ENCODE peak calls at places on chromosomes 4 and X, in four cellular contexts. V is GM12878, L is K562, G is HL-60. D is an unnamed sample.

GRCh38 chrX:3950373-3950772 is 236.9 kb upstream of the PRKX start:
- DNase-seq in V (no peak), L (no peak), G (no peak), D (no peak)

GRCh38 chrX:29992083-29992482 is 223.3 kb upstream of the MAGEB2 start:
- DNase-seq in V (no peak), L (no peak), G (no peak), D (no peak)

GRCh38 chr4:123967360-123967759 is 570.8 kb downstream of the SPRY1 start:
- DNase-seq in V (no peak), L (no peak), G (no peak), D (no peak)

GRCh38 chrX:42366181-42366580 is 411.8 kb downstream of the PPP1R2C start:
- DNase-seq in V (no peak), L (no peak), G (no peak), D (no peak)

GRCh38 chrX:9342581-9343051 is 122.2 kb upstream of the TBL1X start:
- DNase-seq in V (no peak), L (peak), G (peak), D (no peak)

GRCh38 chr4:1516261-1516660 is 110.0 kb upstream of the NKX1-1 start:
- DNase-seq in V (no peak), L (no peak), G (no peak), D (no peak)

GRCh38 chrX:85963736-85964135 is 83.6 kb downstream of the CHM start:
- DNase-seq in V (no peak), L (no peak), G (no peak), D (no peak)

GRCh38 chr4:122992111-122992510 is 69.7 kb upstream of the NUDT6 start:
- DNase-seq in V (no peak), L (no peak), G (no peak), D (no peak)

GRCh38 chrX:153981771-153982533 is 9.4 kb downstream of the TMEM187 start:
- DNase-seq in V (no peak), L (no peak), G (peak), D (no peak)

GRCh38 chr4:174873931-174874330 is 44.2 kb upstream of the ADAM29 start:
- DNase-seq in V (peak), L (peak), G (no peak), D (no peak)

GRCh38 chrX:78687586-78687985 is 28.5 kb upstream of the RTL3 start:
- DNase-seq in V (peak), L (no peak), G (peak), D (no peak)

GRCh38 chr4:5378002-5378401 is 326.7 kb downstream of the STK32B start:
- DNase-seq in V (no peak), L (peak), G (no peak), D (no peak)

GRCh38 chrX:15404712-15405111 is 20.5 kb upstream of the VEGFD start:
- DNase-seq in V (no peak), L (no peak), G (no peak), D (no peak)

GRCh38 chrX:69170319-69170718 is 5.1 kb upstream of the PJA1 start:
- DNase-seq in V (no peak), L (no peak), G (no peak), D (no peak)

GRCh38 chr4:88628746-88629145 is 36.5 kb downstream of the HERC3 start:
- DNase-seq in V (no peak), L (no peak), G (no peak), D (no peak)

GRCh38 chrX:23434356-23434884 is 99.8 kb downstream of the PTCHD1 start:
- DNase-seq in V (no peak), L (no peak), G (no peak), D (no peak)

GRCh38 chr4:15436515-15436914 is 8.7 kb downstream of the C1QTNF7 start:
- DNase-seq in V (no peak), L (no peak), G (no peak), D (no peak)

GRCh38 chr4:142396279-142396678 is 449.8 kb downstream of the INPP4B start:
- DNase-seq in V (no peak), L (no peak), G (no peak), D (no peak)

GRCh38 chrX:65532016-65532415 is 2.6 kb downstream of the LAS1L start:
- DNase-seq in V (no peak), L (no peak), G (no peak), D (no peak)

GRCh38 chr4:11424000-11424399 is 4.7 kb downstream of the HS3ST1 start:
- DNase-seq in V (no peak), L (peak), G (peak), D (no peak)

GRCh38 chr4:176945314-176945713 is 152.6 kb upstream of the VEGFC start:
- DNase-seq in V (no peak), L (no peak), G (no peak), D (no peak)

GRCh38 chr4:59945277-59945676 is 1254.8 kb upstream of the ADGRL3 start:
- DNase-seq in V (no peak), L (no peak), G (no peak), D (no peak)

DNA sequence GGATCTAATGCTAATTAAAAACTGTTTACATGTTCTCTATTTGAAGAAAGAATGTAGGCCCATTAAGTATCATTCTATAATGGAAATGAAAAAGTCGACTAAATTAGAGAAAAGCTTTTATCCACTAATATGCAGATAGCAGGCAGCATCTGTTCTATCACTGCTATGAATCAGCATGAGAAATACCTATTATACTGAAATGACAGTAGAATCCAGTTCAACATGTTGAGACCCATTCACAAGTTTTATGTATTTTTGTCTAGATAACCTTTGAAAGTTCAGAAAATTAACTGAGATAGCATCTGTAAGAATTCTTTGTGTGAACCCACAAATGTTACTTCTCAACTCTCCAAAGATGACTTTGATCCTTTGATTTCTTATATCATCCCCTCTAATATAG is 1254.4 kb upstream of the ADGRL3 start:
- DNase-seq in V (no peak), L (no peak), G (no peak), D (no peak)
- TF ChIP-seq POLR2AphosphoS5 in V (no peak), L (no peak), G (no peak), D (no peak)

DNA sequence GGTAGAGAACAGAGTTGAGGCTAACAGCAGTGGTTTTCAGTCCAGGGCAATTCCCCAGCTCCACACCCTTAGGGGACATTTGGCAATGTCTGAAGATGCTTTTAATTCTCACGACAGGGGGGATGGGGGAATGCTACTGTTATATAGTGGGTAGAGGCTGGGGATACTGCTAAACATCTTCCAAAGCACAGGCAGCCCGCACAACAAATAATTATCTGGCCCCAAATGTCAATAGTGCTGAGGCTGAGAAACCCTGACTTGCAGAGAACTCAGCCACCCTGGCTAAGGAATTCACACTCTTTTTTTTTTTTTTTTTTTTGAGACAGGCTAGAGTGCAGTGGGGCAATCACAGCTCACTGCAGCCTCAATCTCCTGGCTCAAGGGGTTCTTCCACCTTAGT is 60.6 kb downstream of the POLR2B start:
- DNase-seq in V (no peak), L (no peak), G (no peak), D (no peak)
- TF ChIP-seq SPI1 in V (no peak), L (no peak), G (no peak), D (no peak)

GRCh38 chr4:171993247-171993646 is 180.0 kb downstream of the GALNTL6 start:
- DNase-seq in V (no peak), L (no peak), G (no peak), D (no peak)
- TF ChIP-seq POLR2AphosphoS5 in V (no peak), L (no peak), G (no peak), D (no peak)

DNA sequence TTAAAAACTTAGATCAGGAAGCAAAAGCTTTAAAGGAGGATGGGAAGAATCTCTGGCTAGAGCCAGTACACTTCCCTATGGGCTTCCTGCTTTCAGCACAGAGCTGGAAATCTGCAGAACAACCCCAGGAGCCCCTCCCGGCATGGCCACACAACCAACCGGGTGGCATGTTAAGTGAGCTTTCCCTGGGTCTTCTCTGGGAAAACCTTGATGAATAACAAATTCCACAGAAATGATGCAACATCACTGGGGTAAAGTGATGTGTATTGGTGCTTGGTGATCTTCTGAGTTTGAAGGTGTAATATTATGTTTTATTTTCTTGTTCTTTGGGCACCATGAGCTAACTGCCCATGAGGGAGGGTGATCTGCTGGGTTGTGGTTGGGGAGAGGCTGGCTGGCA is 22.1 kb downstream of the NHS start:
- DNase-seq in V (no peak), L (no peak), G (no peak), D (no peak)
- TF ChIP-seq SPI1 in V (no peak), L (no peak), G (no peak), D (no peak)

DNA sequence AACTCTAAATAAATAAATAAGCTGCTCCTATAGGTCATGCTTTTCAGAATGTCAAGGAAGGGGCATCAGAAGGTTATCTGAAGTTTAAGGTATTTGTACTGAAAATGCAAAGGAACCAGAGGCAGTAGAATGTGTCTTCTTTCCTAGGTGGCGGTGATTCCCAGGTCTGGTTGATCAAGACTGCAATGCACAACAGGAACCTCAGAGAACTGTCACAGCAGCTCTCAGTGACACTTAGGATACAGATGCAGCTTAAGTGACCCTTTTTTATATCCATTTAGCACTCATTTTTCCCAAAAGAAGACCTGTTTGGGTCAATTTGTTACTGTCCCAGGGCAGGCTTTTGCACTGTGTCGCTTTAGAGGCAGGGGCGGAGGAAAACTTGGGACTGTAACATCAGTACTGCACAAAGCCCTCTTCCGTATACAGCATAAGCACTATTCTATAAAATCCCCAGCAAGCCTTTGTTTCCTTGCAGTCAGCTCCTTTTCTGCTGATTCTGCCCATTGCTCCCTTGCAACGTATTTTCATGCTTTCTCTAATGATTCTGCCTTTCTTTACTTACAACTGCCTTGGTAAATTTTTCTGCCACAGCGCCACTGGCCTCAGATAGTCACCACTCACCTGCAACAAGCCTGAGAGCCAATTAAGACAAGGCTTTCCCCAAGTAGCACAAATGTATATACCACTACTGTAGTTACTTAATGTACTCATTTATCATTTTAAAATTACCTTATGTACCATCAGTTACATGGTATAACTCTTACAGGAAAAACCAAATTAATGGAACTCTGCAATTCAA is 1.5 kb upstream of the MND1 start:
- DNase-seq in V (no peak), L (no peak), G (no peak), D (no peak)
- TF ChIP-seq POLR2AphosphoS5 in V (no peak), L (no peak), G (no peak), D (no peak)

GRCh38 chr4:150244600-150244999 is 166.4 kb downstream of the DCLK2 start:
- DNase-seq in V (no peak), L (no peak), G (no peak), D (no peak)
- TF ChIP-seq SPI1 in V (no peak), L (no peak), G (no peak), D (no peak)

GRCh38 chr4:52038109-52038912 is at the start of gene SGCB:
- DNase-seq in V (no peak), L (peak), G (peak), D (peak)
- TF ChIP-seq POLR2AphosphoS5 in V (no peak), L (no peak), G (no peak), D (no peak)

D was measured in GM12891.